ENCODE peak calls at places on chromosomes 5 and 9, in six cellular contexts. One of them, this sample, is unnamed.

GRCh38 chr5:115934388-115934974 is 27.8 kb upstream of the LVRN start:
- DNase-seq in renal cortical epithelial cell: no peak
- DNase-seq in dorsolateral prefrontal cortex: no peak
- DNase-seq in NCI-H524: no peak
- DNase-seq in GM12865: no peak
- DNase-seq in activated CD4-positive, alpha-beta T cell treated with anti-CD3 and anti-CD28 coated beads, Interleukin-2, amount 50 U/mL, for 48 hours: no peak
- DNase-seq in this sample: no peak

GRCh38 chr5:9775339-9775738 is 145.2 kb upstream of the TAS2R1 start:
- DNase-seq in activated CD4-positive, alpha-beta T cell treated with anti-CD3 and anti-CD28 coated beads, Interleukin-2, amount 50 U/mL, for 48 hours: no peak
- DNase-seq in NCI-H524: no peak
- DNase-seq in renal cortical epithelial cell: no peak
- DNase-seq in GM12865: no peak
- DNase-seq in dorsolateral prefrontal cortex: no peak
- DNase-seq in this sample: no peak

GRCh38 chr5:35857606-35858205 is 1.0 kb downstream of the IL7R start:
- DNase-seq in GM12865: no peak
- DNase-seq in renal cortical epithelial cell: peak
- DNase-seq in dorsolateral prefrontal cortex: no peak
- DNase-seq in activated CD4-positive, alpha-beta T cell treated with anti-CD3 and anti-CD28 coated beads, Interleukin-2, amount 50 U/mL, for 48 hours: no peak
- DNase-seq in NCI-H524: no peak
- DNase-seq in this sample: peak

GRCh38 chr5:96017951-96018350 is 56.3 kb upstream of the ELL2 start:
- DNase-seq in dorsolateral prefrontal cortex: no peak
- DNase-seq in activated CD4-positive, alpha-beta T cell treated with anti-CD3 and anti-CD28 coated beads, Interleukin-2, amount 50 U/mL, for 48 hours: no peak
- DNase-seq in GM12865: no peak
- DNase-seq in NCI-H524: peak
- DNase-seq in renal cortical epithelial cell: no peak
- DNase-seq in this sample: no peak

GRCh38 chr5:146007973-146008372 is 71.6 kb downstream of the SH3RF2 start:
- DNase-seq in activated CD4-positive, alpha-beta T cell treated with anti-CD3 and anti-CD28 coated beads, Interleukin-2, amount 50 U/mL, for 48 hours: no peak
- DNase-seq in renal cortical epithelial cell: no peak
- DNase-seq in GM12865: no peak
- DNase-seq in NCI-H524: no peak
- DNase-seq in dorsolateral prefrontal cortex: no peak
- DNase-seq in this sample: peak

GRCh38 chr5:141940695-141941271 is 17.1 kb downstream of the DELE1 start:
- DNase-seq in GM12865: no peak
- DNase-seq in activated CD4-positive, alpha-beta T cell treated with anti-CD3 and anti-CD28 coated beads, Interleukin-2, amount 50 U/mL, for 48 hours: no peak
- DNase-seq in renal cortical epithelial cell: no peak
- DNase-seq in dorsolateral prefrontal cortex: no peak
- DNase-seq in NCI-H524: no peak
- DNase-seq in this sample: no peak

GRCh38 chr5:166845044-166845443 is 1446.4 kb upstream of the WWC1 start:
- DNase-seq in NCI-H524: no peak
- DNase-seq in GM12865: no peak
- DNase-seq in renal cortical epithelial cell: peak
- DNase-seq in dorsolateral prefrontal cortex: no peak
- DNase-seq in activated CD4-positive, alpha-beta T cell treated with anti-CD3 and anti-CD28 coated beads, Interleukin-2, amount 50 U/mL, for 48 hours: no peak
- DNase-seq in this sample: peak

GRCh38 chr9:95004452-95005275 is 278.2 kb downstream of the AOPEP start:
- DNase-seq in NCI-H524: peak
- DNase-seq in dorsolateral prefrontal cortex: no peak
- DNase-seq in renal cortical epithelial cell: no peak
- DNase-seq in GM12865: peak
- DNase-seq in activated CD4-positive, alpha-beta T cell treated with anti-CD3 and anti-CD28 coated beads, Interleukin-2, amount 50 U/mL, for 48 hours: peak
- DNase-seq in this sample: peak

GRCh38 chr9:75233011-75233410 is 144.7 kb downstream of the OSTF1 start:
- DNase-seq in dorsolateral prefrontal cortex: no peak
- DNase-seq in renal cortical epithelial cell: peak
- DNase-seq in NCI-H524: no peak
- DNase-seq in GM12865: no peak
- DNase-seq in activated CD4-positive, alpha-beta T cell treated with anti-CD3 and anti-CD28 coated beads, Interleukin-2, amount 50 U/mL, for 48 hours: no peak
- DNase-seq in this sample: no peak

GRCh38 chr9:73349476-73349875 is 197.8 kb downstream of the ANXA1 start:
- DNase-seq in NCI-H524: no peak
- DNase-seq in renal cortical epithelial cell: no peak
- DNase-seq in dorsolateral prefrontal cortex: no peak
- DNase-seq in activated CD4-positive, alpha-beta T cell treated with anti-CD3 and anti-CD28 coated beads, Interleukin-2, amount 50 U/mL, for 48 hours: no peak
- DNase-seq in GM12865: no peak
- DNase-seq in this sample: no peak

This sample was measured in kidney glomerular epithelial cell.